ENCODE peak calls at places on chromosomes 3 and 15, in six cellular contexts. C is psoas muscle, Y is sigmoid colon, N is upper lobe of right lung, F is upper lobe of left lung, E is A673. H is an unnamed sample.

GRCh38 chr3:41956574-41956973 is 5.3 kb downstream of the ULK4 start:
- DNase-seq in C (no peak), Y (no peak), N (no peak), F (no peak), E (no peak), H (no peak)

GRCh38 chr3:125045965-125046364 is 9.8 kb downstream of the HEG1 start:
- DNase-seq in C (no peak), Y (no peak), N (no peak), F (no peak), E (peak; percentile 44), H (no peak)

GRCh38 chr15:79371581-79371980 is 60.6 kb upstream of the MINAR1 start:
- DNase-seq in C (no peak), Y (no peak), N (no peak), F (no peak), E (no peak), H (no peak)

GRCh38 chr15:56460046-56460445 is 4.9 kb downstream of the MNS1 start:
- DNase-seq in C (no peak), Y (no peak), N (no peak), F (no peak), E (peak; percentile 17), H (no peak)

GRCh38 chr15:86336051-86336788 is 256.5 kb downstream of the AGBL1 start:
- DNase-seq in C (no peak), Y (no peak), N (no peak), F (no peak), E (no peak), H (no peak)

GRCh38 chr3:138465927-138466326 is 31.5 kb downstream of the ESYT3 start:
- DNase-seq in C (no peak), Y (no peak), N (no peak), F (no peak), E (no peak), H (no peak)

GRCh38 chr3:105997800-105998526 is 129.2 kb upstream of the CBLB start:
- DNase-seq in C (peak; percentile 23), Y (no peak), N (no peak), F (peak; percentile 35), E (peak; percentile 31), H (no peak)

GRCh38 chr15:60115579-60116415 is 111.7 kb downstream of the FOXB1 start:
- DNase-seq in C (no peak), Y (no peak), N (no peak), F (no peak), E (peak; percentile 48), H (no peak)

GRCh38 chr3:152193673-152194267 is 75.0 kb upstream of the MBNL1 start:
- DNase-seq in C (no peak), Y (no peak), N (peak; percentile 51), F (no peak), E (no peak), H (no peak)

GRCh38 chr3:196971094-196971698 is 2.6 kb upstream of the PIGZ start:
- DNase-seq in C (no peak), Y (no peak), N (no peak), F (no peak), E (no peak), H (no peak)

GRCh38 chr15:80750591-80750990 is 28.6 kb upstream of the CEMIP start:
- DNase-seq in C (no peak), Y (no peak), N (no peak), F (no peak), E (no peak), H (no peak)

GRCh38 chr3:192170659-192171058 is 556.7 kb downstream of the FGF12 start:
- DNase-seq in C (no peak), Y (no peak), N (no peak), F (no peak), E (no peak), H (no peak)

GRCh38 chr3:196842567-196843434 is 24.9 kb upstream of the SENP5 start:
- DNase-seq in C (no peak), Y (no peak), N (no peak), F (no peak), E (no peak), H (no peak)

GRCh38 chr3:133574260-133574881 is 885 bp downstream of the CDV3 start:
- DNase-seq in C (peak; percentile 78), Y (peak; percentile 84), N (peak; percentile 91), F (peak; percentile 80), E (peak; percentile 45), H (peak; percentile 86)

GRCh38 chr3:99851955-99852354 is 34.3 kb downstream of the CMSS1 start:
- DNase-seq in C (no peak), Y (no peak), N (no peak), F (no peak), E (no peak), H (no peak)

GRCh38 chr3:60048447-60048848 is 998.6 kb upstream of the CFAP20DC start:
- DNase-seq in C (no peak), Y (no peak), N (no peak), F (no peak), E (no peak), H (no peak)

GRCh38 chr3:178170698-178171535 is 365.3 kb upstream of the KCNMB2 start:
- DNase-seq in C (no peak), Y (no peak), N (no peak), F (no peak), E (peak; percentile 98), H (no peak)

GRCh38 chr3:170585937-170586310 is at the start of gene SLC7A14:
- DNase-seq in C (no peak), Y (no peak), N (no peak), F (no peak), E (no peak), H (no peak)

GRCh38 chr3:76242886-76243753 is 457.8 kb upstream of the ZNF717 start:
- DNase-seq in C (no peak), Y (no peak), N (no peak), F (no peak), E (no peak), H (no peak)

GRCh38 chr3:190504354-190505125 is 9.3 kb upstream of the IL1RAP start:
- DNase-seq in C (no peak), Y (no peak), N (no peak), F (no peak), E (no peak), H (no peak)

GRCh38 chr3:55524565-55525244 is 37.6 kb upstream of the WNT5A start:
- DNase-seq in C (no peak), Y (no peak), N (no peak), F (no peak), E (peak; percentile 8), H (no peak)

GRCh38 chr15:63752075-63752684 is 81.6 kb downstream of the HERC1 start:
- DNase-seq in C (no peak), Y (no peak), N (no peak), F (no peak), E (peak; percentile 76), H (no peak)

GRCh38 chr3:62249855-62250543 is 123.4 kb downstream of the FEZF2 start:
- DNase-seq in C (no peak), Y (no peak), N (no peak), F (no peak), E (no peak), H (no peak)

GRCh38 chr3:188320757-188321156 is 166.8 kb downstream of the LPP start:
- DNase-seq in C (no peak), Y (no peak), N (no peak), F (no peak), E (no peak), H (no peak)

GRCh38 chr15:85730001-85730820 is 64.5 kb downstream of the KLHL25 start:
- DNase-seq in C (no peak), Y (no peak), N (no peak), F (no peak), E (peak; percentile 75), H (no peak)

GRCh38 chr3:23928525-23928924 is 11.6 kb downstream of the RPL15 start:
- DNase-seq in C (no peak), Y (no peak), N (no peak), F (peak; percentile 65), E (no peak), H (no peak)

GRCh38 chr3:168341192-168341816 is 245.6 kb upstream of the GOLIM4 start:
- DNase-seq in C (no peak), Y (no peak), N (no peak), F (no peak), E (peak; percentile 65), H (no peak)

GRCh38 chr15:89002281-89002761 is 85.9 kb upstream of the ABHD2 start:
- DNase-seq in C (no peak), Y (no peak), N (peak; percentile 72), F (no peak), E (no peak), H (no peak)

GRCh38 chr3:57923101-57923500 is 85.1 kb upstream of the FLNB start:
- DNase-seq in C (no peak), Y (no peak), N (no peak), F (no peak), E (peak; percentile 39), H (no peak)

GRCh38 chr3:4914464-4914863 is 64.8 kb upstream of the BHLHE40 start:
- DNase-seq in C (no peak), Y (no peak), N (no peak), F (no peak), E (no peak), H (no peak)

GRCh38 chr3:182327196-182327681 is 466.1 kb upstream of the ATP11B start:
- DNase-seq in C (no peak), Y (no peak), N (no peak), F (no peak), E (no peak), H (no peak)
- H3K4me3 ChIP-seq in C (no peak overlapping the region), Y (no peak overlapping the region), N (no peak overlapping the region), F (no peak overlapping the region), E (no peak overlapping the region), H (no peak overlapping the region)

DNA sequence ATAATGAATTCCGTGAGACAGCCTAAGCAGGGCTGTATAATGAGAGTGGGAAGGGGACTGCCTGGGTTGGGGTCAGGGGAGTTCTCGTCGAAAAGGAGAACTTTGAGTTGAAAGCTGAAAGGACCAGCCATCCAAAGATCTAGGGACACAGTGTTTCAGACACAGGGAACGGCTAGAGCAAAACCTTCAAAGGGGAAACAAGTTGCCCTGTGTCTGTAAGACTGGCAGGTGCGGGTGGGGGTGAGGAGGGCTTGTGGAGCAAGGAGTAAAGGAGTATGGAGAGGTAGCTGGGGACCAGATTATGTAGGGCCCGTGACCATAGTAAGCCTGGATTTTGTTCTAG is 1.3 kb upstream of the SRP14 start:
- DNase-seq in C (no peak), Y (peak; percentile 40), N (no peak), F (no peak), E (no peak), H (peak; percentile 55)
- H3K27ac ChIP-seq in C (peak overlapping the region; percentile 94), Y (no peak overlapping the region), N (peak overlapping the region; percentile 97), F (peak overlapping the region; percentile 97), E (peak overlapping the region; percentile 31), H (no peak overlapping the region)

GRCh38 chr15:83065431-83065830 is 1.6 kb downstream of the BTBD1 start:
- DNase-seq in C (no peak), Y (no peak), N (no peak), F (no peak), E (no peak), H (no peak)
- H3K4me3 ChIP-seq in C (peak overlapping the region; percentile 97), Y (peak overlapping the region; percentile 70), N (peak overlapping the region; percentile 97), F (no peak overlapping the region), E (peak overlapping the region; percentile 95), H (peak overlapping the region; percentile 75)

DNA sequence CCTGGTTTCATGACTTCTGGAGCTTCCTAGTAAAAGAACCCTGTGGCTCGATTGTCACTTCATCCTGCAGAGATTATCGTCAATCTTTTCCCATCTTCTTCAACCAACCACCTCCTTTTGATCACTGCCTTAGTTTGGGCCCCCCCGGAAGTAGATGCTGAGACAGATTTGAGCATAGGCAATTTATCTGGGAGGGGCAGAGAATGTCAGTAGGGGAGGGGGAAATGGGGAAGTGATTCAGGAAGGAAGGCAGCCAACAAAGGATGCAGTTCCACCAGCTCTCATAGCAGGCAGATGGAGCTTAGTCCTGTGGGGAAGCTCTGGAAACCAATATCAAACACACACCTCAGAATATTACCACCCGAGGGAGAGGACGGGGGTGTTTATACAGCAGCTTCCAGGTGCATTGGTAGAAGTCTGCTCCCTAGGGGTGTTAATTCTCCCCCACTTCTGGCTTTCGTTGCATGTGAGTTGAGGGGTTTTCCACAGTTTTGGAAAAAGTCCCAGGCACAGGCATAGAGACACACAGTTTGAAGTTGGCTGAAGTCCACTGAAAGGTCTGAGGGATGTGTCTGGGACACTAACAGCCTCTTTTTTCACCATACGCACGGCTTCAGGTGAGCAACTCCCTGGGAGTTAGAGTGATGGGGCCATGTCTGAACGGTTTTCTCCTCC is 91.6 kb upstream of the TNFAIP8L3 start:
- DNase-seq in C (no peak), Y (no peak), N (no peak), F (no peak), E (no peak), H (no peak)
- H3K27ac ChIP-seq in C (no peak overlapping the region), Y (no peak overlapping the region), N (no peak overlapping the region), F (no peak overlapping the region), E (no peak overlapping the region), H (no peak overlapping the region)

H was measured in coronary artery.